ENCODE peak calls at places on chromosomes 3 and 15, in six cellular contexts. J is choroid plexus epithelial cell, T is tibial artery, A is foreskin fibroblast, G is BJ, O is MM.1S. B is an unnamed sample.

GRCh38 chr15:77024273-77025065 is 29.5 kb downstream of the PSTPIP1 start:
- DNase-seq in J (peak), T (peak), A (peak), G (no peak), O (peak), B (no peak)

GRCh38 chr15:28786521-28786920 is 61.9 kb downstream of the GOLGA6L7 start:
- DNase-seq in J (peak), T (no peak), A (peak), G (no peak), O (no peak), B (no peak)

GRCh38 chr15:25236143-25236860 is 202.5 kb downstream of the UBE3A start:
- DNase-seq in J (no peak), T (peak), A (no peak), G (no peak), O (no peak), B (no peak)

GRCh38 chr15:67189326-67190051 is 65.0 kb downstream of the AAGAB start:
- DNase-seq in J (no peak), T (peak), A (no peak), G (no peak), O (no peak), B (peak)

GRCh38 chr3:58754074-58754473 is 87.5 kb upstream of the FAM3D start:
- DNase-seq in J (no peak), T (no peak), A (no peak), G (no peak), O (no peak), B (no peak)

GRCh38 chr3:117035785-117036184 is 326.2 kb downstream of the TUSC7 start:
- DNase-seq in J (peak), T (no peak), A (peak), G (no peak), O (no peak), B (no peak)

GRCh38 chr3:30691249-30691880 is 85.0 kb downstream of the TGFBR2 start:
- DNase-seq in J (no peak), T (no peak), A (no peak), G (no peak), O (no peak), B (no peak)

GRCh38 chr3:159127021-159127392 is 325.2 kb downstream of the MFSD1 start:
- DNase-seq in J (no peak), T (no peak), A (no peak), G (no peak), O (no peak), B (no peak)

GRCh38 chr3:81684739-81685395 is 76.6 kb downstream of the GBE1 start:
- DNase-seq in J (no peak), T (no peak), A (peak), G (peak), O (no peak), B (peak)

GRCh38 chr15:51379390-51379789 is 37.9 kb downstream of the GLDN start:
- DNase-seq in J (no peak), T (no peak), A (no peak), G (no peak), O (no peak), B (no peak)

GRCh38 chr3:161349529-161350278 is 21.6 kb downstream of the SPTSSB start:
- DNase-seq in J (peak), T (no peak), A (peak), G (peak), O (no peak), B (peak)

GRCh38 chr3:32002536-32003368 is 21.2 kb downstream of the ZNF860 start:
- DNase-seq in J (no peak), T (no peak), A (no peak), G (no peak), O (no peak), B (peak)

GRCh38 chr3:86990734-86991481 is at the start of gene VGLL3:
- DNase-seq in J (peak), T (peak), A (peak), G (peak), O (peak), B (peak)

GRCh38 chr3:87225659-87226058 is 1.4 kb upstream of the CHMP2B start:
- DNase-seq in J (no peak), T (no peak), A (no peak), G (no peak), O (no peak), B (no peak)

GRCh38 chr3:75001330-75001729 is 386.9 kb upstream of the CNTN3 start:
- DNase-seq in J (peak), T (no peak), A (no peak), G (no peak), O (peak), B (no peak)
- TF ChIP-seq CTCF in J (peak), T (no peak), A (peak), G (peak), O (peak), B (no peak)

DNA sequence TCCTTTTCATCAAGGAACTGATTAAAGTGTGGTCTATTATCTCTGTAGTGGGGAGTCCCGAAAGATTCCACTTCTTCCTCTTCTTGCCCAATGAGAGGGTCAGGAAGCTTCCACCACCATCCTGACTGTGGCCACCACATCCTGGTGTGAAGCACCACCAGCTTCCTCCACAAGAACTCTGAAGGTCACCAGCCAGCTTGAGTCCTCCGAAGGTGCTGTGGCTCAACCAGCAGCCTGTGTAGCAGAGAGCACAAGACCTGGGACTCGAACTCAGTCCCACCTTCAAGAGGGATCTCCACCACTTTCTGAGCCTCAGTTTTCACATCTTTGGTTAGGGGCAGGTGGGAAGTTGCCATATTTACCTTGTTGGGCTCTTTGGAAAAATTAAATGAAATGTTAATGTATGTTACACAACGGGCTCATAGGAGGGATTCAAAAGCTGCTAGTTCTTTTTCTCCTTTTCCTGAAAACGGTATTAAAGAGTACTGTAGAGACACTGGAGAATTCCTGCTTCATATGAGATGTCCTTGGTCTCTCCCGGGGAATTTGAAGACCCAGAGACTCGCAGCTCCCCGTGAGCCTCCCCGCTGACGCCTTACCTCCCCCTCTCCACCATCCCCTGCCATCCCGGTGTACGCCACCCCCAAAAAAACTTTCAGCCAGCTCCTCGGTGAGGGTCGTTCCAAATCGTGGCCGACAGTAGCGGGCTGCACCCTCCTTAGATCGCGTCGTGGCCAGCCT is 816 bp upstream of the ACAN start:
- DNase-seq in J (no peak), T (no peak), A (no peak), G (no peak), O (no peak), B (no peak)
- H3K4me3 ChIP-seq in J (no peak), T (peak), A (no peak), G (no peak), O (no peak), B (peak)

DNA sequence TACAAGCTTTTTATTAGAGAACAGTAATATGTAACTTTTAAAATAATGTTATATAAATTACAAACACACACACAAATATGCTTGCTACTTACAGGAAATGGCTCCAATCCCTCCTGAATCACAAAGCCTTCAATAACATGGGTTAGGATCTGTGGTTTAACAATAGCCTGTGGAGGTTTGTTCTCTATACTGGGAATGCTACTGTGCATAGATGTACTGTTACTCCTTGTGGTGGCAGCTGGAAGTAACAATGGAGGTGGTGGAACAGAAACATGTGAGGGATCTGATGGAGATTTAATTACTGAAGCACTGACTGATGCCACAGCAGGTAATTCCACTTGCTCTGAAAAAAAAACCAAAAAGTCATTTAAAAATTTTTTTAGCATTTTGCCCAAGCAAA is 64.4 kb downstream of the PHC3 start:
- DNase-seq in J (peak), T (no peak), A (no peak), G (no peak), O (no peak), B (peak)
- TF ChIP-seq CTCF in J (peak), T (no peak), A (peak), G (peak), O (no peak), B (peak)

GRCh38 chr15:48190932-48191573 is 412 bp upstream of the CTXN2 start:
- DNase-seq in J (peak), T (peak), A (peak), G (no peak), O (peak), B (peak)
- H3K4me3 ChIP-seq in J (peak), T (no peak), A (no peak), G (no peak), O (no peak), B (peak)

DNA sequence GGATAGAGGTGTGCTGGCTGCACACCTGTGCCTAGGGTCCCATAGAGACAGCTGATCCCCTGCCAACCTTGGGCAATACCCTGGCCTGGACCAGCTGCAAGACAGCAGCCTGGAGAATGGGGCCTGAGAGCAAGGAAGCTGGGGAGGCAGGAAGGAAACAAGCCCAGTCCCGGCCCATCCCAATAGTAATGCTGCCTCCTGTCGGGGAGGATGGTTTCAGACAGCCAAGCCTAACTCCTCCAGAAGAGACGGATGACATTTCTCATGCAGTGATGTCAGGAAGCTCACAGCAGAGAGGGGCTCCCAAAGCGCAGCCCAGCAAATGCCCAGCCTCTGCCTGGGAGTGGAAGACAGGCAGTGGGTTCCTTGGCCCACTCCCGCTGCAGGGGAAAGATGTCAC is 408.8 kb downstream of the OCA2 start:
- DNase-seq in J (no peak), T (no peak), A (no peak), G (no peak), O (no peak), B (no peak)
- TF ChIP-seq CTCF in J (no peak), T (no peak), A (no peak), G (no peak), O (no peak), B (no peak)

DNA sequence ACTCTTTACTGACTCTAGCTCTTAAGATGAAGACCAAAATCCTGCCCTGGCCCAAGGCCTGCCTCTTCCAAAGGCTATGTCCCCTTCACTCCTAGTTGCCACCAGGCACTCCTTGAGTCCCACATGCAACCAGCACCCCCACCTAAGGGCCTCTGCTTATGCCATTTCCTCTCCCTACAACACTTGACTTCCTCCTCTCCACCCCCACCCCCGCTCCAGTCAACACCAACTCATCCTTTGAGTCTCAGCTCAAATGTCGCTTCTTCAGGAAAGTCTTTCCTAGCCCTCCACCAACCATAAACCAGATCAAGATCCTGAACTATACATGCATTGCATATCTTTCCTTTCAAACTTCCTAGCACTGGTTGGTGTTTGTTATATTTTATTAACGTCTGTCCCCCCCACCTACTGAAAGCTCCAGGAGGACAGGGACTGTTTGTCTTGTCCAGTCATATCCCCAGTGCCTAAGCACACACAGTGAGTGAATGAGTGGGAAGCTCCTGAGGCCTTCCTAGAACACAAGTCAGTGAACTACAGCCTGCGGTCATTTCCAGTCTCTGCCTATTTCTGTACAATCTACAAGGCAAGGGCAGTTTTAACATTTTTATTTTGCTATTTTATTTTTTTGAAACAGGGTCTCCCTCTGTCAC is 7.3 kb downstream of the TBC1D2B start:
- DNase-seq in J (no peak), T (peak), A (no peak), G (no peak), O (no peak), B (no peak)
- H3K4me3 ChIP-seq in J (no peak), T (no peak), A (no peak), G (no peak), O (no peak), B (no peak)

GRCh38 chr3:186589115-186589514 is 18.6 kb downstream of the DNAJB11 start:
- DNase-seq in J (peak), T (no peak), A (peak), G (no peak), O (peak), B (no peak)
- TF ChIP-seq CTCF in J (peak), T (no peak), A (no peak), G (no peak), O (peak), B (peak)

DNA sequence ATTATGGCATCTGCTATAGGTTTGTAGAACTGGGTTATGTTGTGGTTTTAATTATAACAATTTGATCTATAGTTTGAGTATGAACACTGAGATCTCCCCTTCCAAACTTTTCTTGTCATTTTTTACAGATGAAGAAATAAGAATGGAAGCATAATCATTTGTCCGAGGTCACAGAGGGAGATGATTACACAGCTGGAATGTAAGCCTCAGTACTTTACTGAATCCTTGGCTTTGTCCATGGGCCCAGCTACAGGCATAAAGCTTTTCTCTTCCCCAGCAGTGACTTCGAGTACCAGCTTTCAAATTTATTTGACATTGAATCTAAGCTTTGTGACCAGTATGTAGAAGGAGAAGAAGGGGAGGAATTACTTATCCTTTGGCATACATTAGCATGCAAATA is 80.8 kb upstream of the DCBLD2 start:
- DNase-seq in J (peak), T (no peak), A (no peak), G (no peak), O (no peak), B (no peak)
- H3K4me3 ChIP-seq in J (no peak), T (no peak), A (no peak), G (no peak), O (no peak), B (peak)

B was measured in brain microvascular endothelial cell.